ENCODE peak calls at places on chromosome 6, in nine cellular contexts. One of them, this sample, is unnamed.

GRCh38 chr6:168090064-168090690 is 11.2 kb upstream of the FRMD1 start:
- DNase-seq in PC-3: no peak
- DNase-seq in A549: no peak
- DNase-seq in gastrocnemius medialis: no peak
- DNase-seq in heart left ventricle: no peak
- DNase-seq in left lung: no peak
- DNase-seq in GM23248: no peak
- DNase-seq in keratinocyte: no peak
- DNase-seq in cardiac muscle cell: no peak
- DNase-seq in this sample: no peak

GRCh38 chr6:165049362-165049761 is 260.0 kb downstream of the C6orf118 start:
- DNase-seq in PC-3: peak; percentile 60
- DNase-seq in A549: peak; percentile 20
- DNase-seq in gastrocnemius medialis: no peak
- DNase-seq in heart left ventricle: peak; percentile 23
- DNase-seq in left lung: no peak
- DNase-seq in GM23248: peak; percentile 70
- DNase-seq in keratinocyte: no peak
- DNase-seq in cardiac muscle cell: peak; percentile 28
- DNase-seq in this sample: no peak

GRCh38 chr6:70371454-70372105 is 41.7 kb upstream of the FAM135A start:
- DNase-seq in PC-3: peak; percentile 92
- DNase-seq in A549: peak; percentile 72
- DNase-seq in gastrocnemius medialis: no peak
- DNase-seq in heart left ventricle: no peak
- DNase-seq in left lung: no peak
- DNase-seq in GM23248: peak; percentile 93
- DNase-seq in keratinocyte: peak; percentile 38
- DNase-seq in cardiac muscle cell: peak; percentile 80
- DNase-seq in this sample: no peak

GRCh38 chr6:40928738-40929137 is 110.3 kb downstream of the UNC5CL start:
- DNase-seq in PC-3: no peak
- DNase-seq in A549: no peak
- DNase-seq in gastrocnemius medialis: no peak
- DNase-seq in heart left ventricle: no peak
- DNase-seq in left lung: no peak
- DNase-seq in GM23248: no peak
- DNase-seq in keratinocyte: no peak
- DNase-seq in cardiac muscle cell: no peak
- DNase-seq in this sample: no peak

GRCh38 chr6:90469906-90470305 is 117.0 kb downstream of the MAP3K7 start:
- DNase-seq in PC-3: no peak
- DNase-seq in A549: no peak
- DNase-seq in gastrocnemius medialis: peak; percentile 50
- DNase-seq in heart left ventricle: no peak
- DNase-seq in left lung: no peak
- DNase-seq in GM23248: no peak
- DNase-seq in keratinocyte: no peak
- DNase-seq in cardiac muscle cell: peak; percentile 37
- DNase-seq in this sample: no peak

GRCh38 chr6:1111361-1111760 is 200.5 kb upstream of the FOXQ1 start:
- DNase-seq in PC-3: no peak
- DNase-seq in A549: no peak
- DNase-seq in gastrocnemius medialis: no peak
- DNase-seq in heart left ventricle: no peak
- DNase-seq in left lung: no peak
- DNase-seq in GM23248: no peak
- DNase-seq in keratinocyte: no peak
- DNase-seq in cardiac muscle cell: no peak
- DNase-seq in this sample: no peak

GRCh38 chr6:11931296-11932035 is 80.6 kb upstream of the HIVEP1 start:
- DNase-seq in PC-3: no peak
- DNase-seq in A549: no peak
- DNase-seq in gastrocnemius medialis: no peak
- DNase-seq in heart left ventricle: no peak
- DNase-seq in left lung: no peak
- DNase-seq in GM23248: no peak
- DNase-seq in keratinocyte: no peak
- DNase-seq in cardiac muscle cell: no peak
- DNase-seq in this sample: no peak

GRCh38 chr6:35522660-35523658 is 10.3 kb upstream of the TULP1 start:
- DNase-seq in PC-3: peak; percentile 82
- DNase-seq in A549: peak; percentile 55
- DNase-seq in gastrocnemius medialis: peak; percentile 41
- DNase-seq in heart left ventricle: peak; percentile 71
- DNase-seq in left lung: peak; percentile 78
- DNase-seq in GM23248: peak; percentile 78
- DNase-seq in keratinocyte: peak; percentile 17
- DNase-seq in cardiac muscle cell: peak; percentile 77
- DNase-seq in this sample: peak; percentile 76

GRCh38 chr6:5006182-5006581 is 2.3 kb upstream of the RPP40 start:
- DNase-seq in PC-3: no peak
- DNase-seq in A549: no peak
- DNase-seq in gastrocnemius medialis: no peak
- DNase-seq in heart left ventricle: no peak
- DNase-seq in left lung: no peak
- DNase-seq in GM23248: no peak
- DNase-seq in keratinocyte: no peak
- DNase-seq in cardiac muscle cell: peak; percentile 10
- DNase-seq in this sample: no peak

GRCh38 chr6:143449731-143450452 is 603 bp downstream of the ADAT2 start:
- DNase-seq in PC-3: peak; percentile 22
- DNase-seq in A549: peak; percentile 14
- DNase-seq in gastrocnemius medialis: no peak
- DNase-seq in heart left ventricle: no peak
- DNase-seq in left lung: peak; percentile 34
- DNase-seq in GM23248: peak; percentile 51
- DNase-seq in keratinocyte: no peak
- DNase-seq in cardiac muscle cell: peak; percentile 60
- DNase-seq in this sample: peak; percentile 58

GRCh38 chr6:40540790-40541189 is 46.4 kb downstream of the LRFN2 start:
- DNase-seq in PC-3: no peak
- DNase-seq in A549: no peak
- DNase-seq in gastrocnemius medialis: no peak
- DNase-seq in heart left ventricle: no peak
- DNase-seq in left lung: no peak
- DNase-seq in GM23248: no peak
- DNase-seq in keratinocyte: no peak
- DNase-seq in cardiac muscle cell: no peak
- DNase-seq in this sample: no peak

GRCh38 chr6:166760288-166760687 is 133.2 kb upstream of the RPS6KA2 start:
- DNase-seq in PC-3: no peak
- DNase-seq in A549: no peak
- DNase-seq in gastrocnemius medialis: no peak
- DNase-seq in heart left ventricle: no peak
- DNase-seq in left lung: no peak
- DNase-seq in GM23248: no peak
- DNase-seq in keratinocyte: no peak
- DNase-seq in cardiac muscle cell: no peak
- DNase-seq in this sample: no peak

GRCh38 chr6:117595099-117595923 is 7.0 kb downstream of the GOPC start:
- DNase-seq in PC-3: no peak
- DNase-seq in A549: no peak
- DNase-seq in gastrocnemius medialis: no peak
- DNase-seq in heart left ventricle: no peak
- DNase-seq in left lung: no peak
- DNase-seq in GM23248: no peak
- DNase-seq in keratinocyte: no peak
- DNase-seq in cardiac muscle cell: no peak
- DNase-seq in this sample: no peak

GRCh38 chr6:105113422-105113821 is 66.4 kb downstream of the POPDC3 start:
- DNase-seq in PC-3: no peak
- DNase-seq in A549: no peak
- DNase-seq in gastrocnemius medialis: peak; percentile 74
- DNase-seq in heart left ventricle: no peak
- DNase-seq in left lung: no peak
- DNase-seq in GM23248: no peak
- DNase-seq in keratinocyte: no peak
- DNase-seq in cardiac muscle cell: no peak
- DNase-seq in this sample: no peak

GRCh38 chr6:113994934-113995342 is 24.0 kb upstream of the HDAC2 start:
- DNase-seq in PC-3: peak; percentile 90
- DNase-seq in A549: peak; percentile 80
- DNase-seq in gastrocnemius medialis: no peak
- DNase-seq in heart left ventricle: peak; percentile 26
- DNase-seq in left lung: no peak
- DNase-seq in GM23248: peak; percentile 92
- DNase-seq in keratinocyte: peak; percentile 62
- DNase-seq in cardiac muscle cell: peak; percentile 90
- DNase-seq in this sample: peak; percentile 55

GRCh38 chr6:51753635-51754034 is 333.8 kb downstream of the PKHD1 start:
- DNase-seq in PC-3: peak; percentile 50
- DNase-seq in A549: no peak
- DNase-seq in gastrocnemius medialis: no peak
- DNase-seq in heart left ventricle: peak; percentile 18
- DNase-seq in left lung: no peak
- DNase-seq in GM23248: no peak
- DNase-seq in keratinocyte: no peak
- DNase-seq in cardiac muscle cell: no peak
- DNase-seq in this sample: peak; percentile 22

GRCh38 chr6:298233-299049 is 6.2 kb downstream of the DUSP22 start:
- DNase-seq in PC-3: no peak
- DNase-seq in A549: no peak
- DNase-seq in gastrocnemius medialis: no peak
- DNase-seq in heart left ventricle: peak; percentile 57
- DNase-seq in left lung: no peak
- DNase-seq in GM23248: no peak
- DNase-seq in keratinocyte: no peak
- DNase-seq in cardiac muscle cell: no peak
- DNase-seq in this sample: no peak

GRCh38 chr6:152094992-152095592 is 287.6 kb downstream of the ESR1 start:
- DNase-seq in PC-3: peak; percentile 94
- DNase-seq in A549: peak; percentile 89
- DNase-seq in gastrocnemius medialis: peak; percentile 84
- DNase-seq in heart left ventricle: peak; percentile 38
- DNase-seq in left lung: peak; percentile 88
- DNase-seq in GM23248: peak; percentile 99
- DNase-seq in keratinocyte: peak; percentile 99
- DNase-seq in cardiac muscle cell: peak; percentile 98
- DNase-seq in this sample: peak; percentile 68

GRCh38 chr6:13614126-13614925 is 809 bp upstream of the NOL7 start:
- DNase-seq in PC-3: peak; percentile 44
- DNase-seq in A549: no peak
- DNase-seq in gastrocnemius medialis: peak; percentile 14
- DNase-seq in heart left ventricle: no peak
- DNase-seq in left lung: peak; percentile 59
- DNase-seq in GM23248: peak; percentile 72
- DNase-seq in keratinocyte: no peak
- DNase-seq in cardiac muscle cell: peak; percentile 71
- DNase-seq in this sample: peak; percentile 58

GRCh38 chr6:24930386-24930785 is 5.4 kb downstream of the RIPOR2 start:
- DNase-seq in PC-3: no peak
- DNase-seq in A549: no peak
- DNase-seq in gastrocnemius medialis: no peak
- DNase-seq in heart left ventricle: peak; percentile 47
- DNase-seq in left lung: no peak
- DNase-seq in GM23248: peak; percentile 51
- DNase-seq in keratinocyte: no peak
- DNase-seq in cardiac muscle cell: peak; percentile 49
- DNase-seq in this sample: no peak
- H3K27ac ChIP-seq in PC-3: no peak overlapping the region
- H3K27ac ChIP-seq in A549: no peak overlapping the region
- H3K27ac ChIP-seq in gastrocnemius medialis: peak overlapping the region; percentile 36
- H3K27ac ChIP-seq in heart left ventricle: peak overlapping the region; percentile 83
- H3K27ac ChIP-seq in left lung: no peak overlapping the region
- H3K27ac ChIP-seq in GM23248: peak overlapping the region; percentile 19
- H3K27ac ChIP-seq in keratinocyte: no peak overlapping the region
- H3K27ac ChIP-seq in cardiac muscle cell: peak overlapping the region; percentile 74
- H3K27ac ChIP-seq in this sample: no peak overlapping the region

GRCh38 chr6:155117266-155117665 is 122.2 kb downstream of the TIAM2 start:
- DNase-seq in PC-3: peak; percentile 39
- DNase-seq in A549: no peak
- DNase-seq in gastrocnemius medialis: no peak
- DNase-seq in heart left ventricle: no peak
- DNase-seq in left lung: no peak
- DNase-seq in GM23248: peak; percentile 81
- DNase-seq in keratinocyte: no peak
- DNase-seq in cardiac muscle cell: peak; percentile 85
- DNase-seq in this sample: no peak
- H3K27ac ChIP-seq in PC-3: no peak overlapping the region
- H3K27ac ChIP-seq in A549: no peak overlapping the region
- H3K27ac ChIP-seq in gastrocnemius medialis: no peak overlapping the region
- H3K27ac ChIP-seq in heart left ventricle: no peak overlapping the region
- H3K27ac ChIP-seq in left lung: no peak overlapping the region
- H3K27ac ChIP-seq in GM23248: peak overlapping the region; percentile 49
- H3K27ac ChIP-seq in keratinocyte: no peak overlapping the region
- H3K27ac ChIP-seq in cardiac muscle cell: no peak overlapping the region
- H3K27ac ChIP-seq in this sample: no peak overlapping the region

DNA sequence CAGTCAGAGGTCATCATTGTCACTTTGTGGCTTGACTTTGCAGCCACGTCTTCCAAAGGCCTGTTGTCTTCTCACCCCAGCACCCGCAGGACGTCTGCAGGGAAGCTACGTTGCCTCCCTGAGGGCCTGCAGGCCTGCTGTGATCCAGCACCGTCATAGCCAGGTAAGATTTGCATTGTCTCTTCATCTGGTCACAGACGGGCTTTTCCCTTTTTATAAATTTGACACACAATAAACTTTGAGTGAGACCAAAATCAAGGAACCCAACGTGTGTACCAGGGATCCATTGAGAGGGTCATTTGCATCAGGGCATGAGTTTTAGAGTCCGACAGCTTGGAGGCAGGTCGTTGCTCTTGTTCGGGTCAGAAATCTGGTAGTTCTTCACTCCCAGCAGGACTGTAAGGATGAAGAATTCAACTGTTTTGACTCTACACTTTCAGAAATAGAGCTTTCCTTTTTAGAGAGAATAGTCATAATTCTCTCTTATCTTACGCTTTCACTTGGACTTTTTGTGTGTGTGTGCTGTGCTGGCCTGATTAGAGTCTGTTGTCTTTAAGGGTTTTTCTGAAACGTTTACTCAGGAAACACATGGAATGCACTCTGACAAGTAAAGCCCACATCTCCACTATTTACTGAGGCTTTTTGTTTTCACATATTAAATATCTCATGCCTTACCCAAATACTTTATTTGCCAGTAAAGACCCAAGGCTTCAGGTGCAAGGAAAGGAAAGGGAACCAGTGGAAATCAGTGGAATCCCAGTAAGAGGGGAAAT is 177.2 kb upstream of the TAB2 start:
- DNase-seq in PC-3: no peak
- DNase-seq in A549: no peak
- DNase-seq in gastrocnemius medialis: no peak
- DNase-seq in heart left ventricle: no peak
- DNase-seq in left lung: no peak
- DNase-seq in GM23248: no peak
- DNase-seq in keratinocyte: no peak
- DNase-seq in cardiac muscle cell: peak; percentile 29
- DNase-seq in this sample: no peak
- H3K27ac ChIP-seq in PC-3: no peak overlapping the region
- H3K27ac ChIP-seq in A549: no peak overlapping the region
- H3K27ac ChIP-seq in gastrocnemius medialis: no peak overlapping the region
- H3K27ac ChIP-seq in heart left ventricle: peak overlapping the region; percentile 79
- H3K27ac ChIP-seq in left lung: no peak overlapping the region
- H3K27ac ChIP-seq in GM23248: no peak overlapping the region
- H3K27ac ChIP-seq in keratinocyte: no peak overlapping the region
- H3K27ac ChIP-seq in cardiac muscle cell: no peak overlapping the region
- H3K27ac ChIP-seq in this sample: peak overlapping the region; percentile 35

DNA sequence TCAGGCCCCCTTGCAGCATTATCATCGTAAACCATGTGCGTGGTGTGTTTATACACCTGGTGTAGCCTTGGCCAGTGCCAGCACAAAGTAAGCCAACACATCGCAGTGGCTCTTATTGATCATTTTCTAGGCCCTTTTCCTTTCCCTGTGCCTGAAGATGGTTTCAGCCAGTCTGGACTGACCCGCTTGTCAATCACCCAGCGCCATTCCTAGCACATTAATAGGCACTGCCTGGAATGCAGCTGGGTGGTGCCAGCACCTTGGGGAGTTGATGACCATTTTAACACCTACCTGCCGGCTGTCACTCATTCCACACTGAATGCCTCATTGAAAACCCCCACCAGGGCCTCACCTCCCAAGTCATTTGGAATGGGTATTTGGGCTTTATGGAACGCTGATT is 4.9 kb upstream of the UQCC2 start:
- DNase-seq in PC-3: no peak
- DNase-seq in A549: no peak
- DNase-seq in gastrocnemius medialis: no peak
- DNase-seq in heart left ventricle: no peak
- DNase-seq in left lung: no peak
- DNase-seq in GM23248: no peak
- DNase-seq in keratinocyte: no peak
- DNase-seq in cardiac muscle cell: no peak
- DNase-seq in this sample: peak; percentile 42
- H3K27ac ChIP-seq in PC-3: no peak overlapping the region
- H3K27ac ChIP-seq in A549: no peak overlapping the region
- H3K27ac ChIP-seq in gastrocnemius medialis: no peak overlapping the region
- H3K27ac ChIP-seq in heart left ventricle: no peak overlapping the region
- H3K27ac ChIP-seq in left lung: peak overlapping the region; percentile 13
- H3K27ac ChIP-seq in GM23248: no peak overlapping the region
- H3K27ac ChIP-seq in keratinocyte: peak overlapping the region; percentile 44
- H3K27ac ChIP-seq in cardiac muscle cell: no peak overlapping the region
- H3K27ac ChIP-seq in this sample: no peak overlapping the region

This sample was measured in colonic mucosa.